ENCODE peak calls at places on chromosomes 4 and X, in seven cellular contexts. S, A, K, H, M, J and R are unnamed samples.

GRCh38 chr4:165905405-165906027 is 32.5 kb downstream of the TLL1 start:
- DNase-seq in S (no peak), A (no peak), K (no peak), H (no peak), M (no peak), J (no peak), R (no peak)

GRCh38 chrX:41027388-41027787 is 57.9 kb upstream of the USP9X start:
- DNase-seq in S (peak), A (no peak), K (peak), H (no peak), M (no peak), J (no peak), R (no peak)

GRCh38 chrX:136210243-136210642 is 41.0 kb downstream of the MAP7D3 start:
- DNase-seq in S (no peak), A (no peak), K (no peak), H (no peak), M (no peak), J (peak), R (no peak)

GRCh38 chr4:105715692-105716278 is 7.2 kb downstream of the GSTCD start:
- DNase-seq in S (peak), A (peak), K (peak), H (no peak), M (no peak), J (peak), R (no peak)

GRCh38 chr4:108700358-108700757 is 50.0 kb downstream of the OSTC start:
- DNase-seq in S (peak), A (no peak), K (no peak), H (no peak), M (no peak), J (no peak), R (no peak)

GRCh38 chr4:55468724-55469123 is 73.0 kb downstream of the TMEM165 start:
- DNase-seq in S (peak), A (no peak), K (no peak), H (no peak), M (no peak), J (no peak), R (no peak)

GRCh38 chrX:38948046-38948445 is 146.8 kb downstream of the MID1IP1 start:
- DNase-seq in S (no peak), A (no peak), K (no peak), H (no peak), M (no peak), J (no peak), R (no peak)

GRCh38 chr4:103370336-103370735 is 172.2 kb upstream of the CENPE start:
- DNase-seq in S (no peak), A (no peak), K (no peak), H (no peak), M (no peak), J (no peak), R (no peak)

GRCh38 chr4:183503497-183504063 is 1.3 kb upstream of the ING2 start:
- DNase-seq in S (no peak), A (no peak), K (no peak), H (no peak), M (no peak), J (no peak), R (no peak)

GRCh38 chr4:45293335-45293734 is 567.0 kb upstream of the GNPDA2 start:
- DNase-seq in S (no peak), A (no peak), K (no peak), H (no peak), M (no peak), J (no peak), R (no peak)

GRCh38 chr4:113397114-113397701 is 347.8 kb downstream of the ANK2 start:
- DNase-seq in S (peak), A (no peak), K (no peak), H (no peak), M (no peak), J (no peak), R (no peak)

GRCh38 chr4:185838514-185839203 is 26.7 kb upstream of the SORBS2 start:
- DNase-seq in S (no peak), A (no peak), K (no peak), H (no peak), M (no peak), J (no peak), R (no peak)

GRCh38 chrX:68261060-68261672 is 172.1 kb downstream of the OPHN1 start:
- DNase-seq in S (no peak), A (peak), K (no peak), H (no peak), M (peak), J (no peak), R (no peak)